ENCODE peak calls at places on chromosome 19, in four cellular contexts. X is stomach, S is upper lobe of left lung, H is H1. T is an unnamed sample.

GRCh38 chr19:16217671-16218464 is 20.2 kb downstream of the AP1M1 start:
- DNase-seq in S (no peak), X (no peak), H (no peak), T (no peak)

GRCh38 chr19:55640577-55641375 is at the start of gene ZNF580:
- DNase-seq in H (peak), S (peak), X (peak), T (peak)

GRCh38 chr19:543912-544608 is at the start of gene GZMM:
- DNase-seq in S (no peak), H (no peak), X (no peak), T (no peak)

GRCh38 chr19:4304509-4305252 is at the start of gene FSD1:
- DNase-seq in X (no peak), H (peak), S (no peak), T (no peak)

GRCh38 chr19:13849991-13850909 is 26.7 kb upstream of the NANOS3 start:
- DNase-seq in H (peak), S (peak), X (peak), T (peak)

GRCh38 chr19:34335914-34336313 is 29.1 kb upstream of the GPI start:
- DNase-seq in X (no peak), H (no peak), S (no peak), T (no peak)

GRCh38 chr19:57664269-57665127 is 4.2 kb upstream of the ZSCAN4 start:
- DNase-seq in S (peak), X (peak), H (peak), T (no peak)

GRCh38 chr19:6767357-6768235 is at the start of gene SH2D3A:
- DNase-seq in S (peak), H (peak), X (peak), T (peak)

GRCh38 chr19:58237324-58237723 is 8.6 kb downstream of the ZNF544 start:
- DNase-seq in H (no peak), X (no peak), S (no peak), T (no peak)

GRCh38 chr19:3383121-3383722 is 16.8 kb downstream of the NFIC start:
- DNase-seq in H (no peak), S (no peak), X (no peak), T (no peak)

GRCh38 chr19:54439174-54439851 is 9.7 kb upstream of the LENG8 start:
- DNase-seq in S (no peak), H (peak), X (peak), T (peak)

GRCh38 chr19:30848626-30849322 is 476.6 kb downstream of the ZNF536 start:
- DNase-seq in H (no peak), X (no peak), S (no peak), T (no peak)

GRCh38 chr19:28420731-28421550 is 792.0 kb downstream of the UQCRFS1 start:
- DNase-seq in S (no peak), H (no peak), X (no peak), T (no peak)

GRCh38 chr19:43555185-43555770 is 20.0 kb downstream of the XRCC1 start:
- DNase-seq in S (peak), X (peak), H (peak), T (peak)

GRCh38 chr19:3642987-3643386 is 16.4 kb upstream of the CACTIN start:
- DNase-seq in X (no peak), S (no peak), H (peak), T (no peak)

GRCh38 chr19:44608391-44608821 is 5.0 kb upstream of the IGSF23 start:
- DNase-seq in H (no peak), X (no peak), S (no peak), T (no peak)

GRCh38 chr19:23991170-23991569 is 76.5 kb downstream of the ZNF726 start:
- DNase-seq in X (peak), S (no peak), H (no peak), T (no peak)

GRCh38 chr19:40662925-40663711 is 27.3 kb downstream of the NUMBL start:
- DNase-seq in H (peak), X (peak), S (peak), T (peak)

GRCh38 chr19:29665215-29665825 is at the start of gene PLEKHF1:
- DNase-seq in H (peak), X (peak), S (peak), T (peak)
- TF ChIP-seq POLR2A in H (no peak), X (no peak), S (no peak), T (no peak)

GRCh38 chr19:47529018-47529742 is 14.3 kb upstream of the NAPA start:
- DNase-seq in H (no peak), S (no peak), X (no peak), T (no peak)
- TF ChIP-seq POLR2AphosphoS5 in H (no peak), S (no peak), X (no peak), T (no peak)

GRCh38 chr19:33254245-33254824 is 28.7 kb upstream of the SLC7A10 start:
- DNase-seq in S (no peak), H (no peak), X (no peak), T (no peak)

GRCh38 chr19:33256266-33256665 is 30.6 kb upstream of the SLC7A10 start:
- DNase-seq in S (no peak), H (no peak), X (no peak), T (no peak)

GRCh38 chr19:33252971-33253370 is 27.3 kb upstream of the SLC7A10 start:
- DNase-seq in X (no peak), H (no peak), S (peak), T (no peak)

GRCh38 chr19:33257828-33258227 is 32.2 kb upstream of the SLC7A10 start:
- DNase-seq in S (no peak), X (no peak), H (no peak), T (no peak)

GRCh38 chr19:33255781-33256180 is 30.1 kb upstream of the SLC7A10 start:
- DNase-seq in H (no peak), X (no peak), S (no peak), T (no peak)
- H3K4me3 ChIP-seq in H (no peak), X (no peak), S (no peak), T (no peak)

DNA sequence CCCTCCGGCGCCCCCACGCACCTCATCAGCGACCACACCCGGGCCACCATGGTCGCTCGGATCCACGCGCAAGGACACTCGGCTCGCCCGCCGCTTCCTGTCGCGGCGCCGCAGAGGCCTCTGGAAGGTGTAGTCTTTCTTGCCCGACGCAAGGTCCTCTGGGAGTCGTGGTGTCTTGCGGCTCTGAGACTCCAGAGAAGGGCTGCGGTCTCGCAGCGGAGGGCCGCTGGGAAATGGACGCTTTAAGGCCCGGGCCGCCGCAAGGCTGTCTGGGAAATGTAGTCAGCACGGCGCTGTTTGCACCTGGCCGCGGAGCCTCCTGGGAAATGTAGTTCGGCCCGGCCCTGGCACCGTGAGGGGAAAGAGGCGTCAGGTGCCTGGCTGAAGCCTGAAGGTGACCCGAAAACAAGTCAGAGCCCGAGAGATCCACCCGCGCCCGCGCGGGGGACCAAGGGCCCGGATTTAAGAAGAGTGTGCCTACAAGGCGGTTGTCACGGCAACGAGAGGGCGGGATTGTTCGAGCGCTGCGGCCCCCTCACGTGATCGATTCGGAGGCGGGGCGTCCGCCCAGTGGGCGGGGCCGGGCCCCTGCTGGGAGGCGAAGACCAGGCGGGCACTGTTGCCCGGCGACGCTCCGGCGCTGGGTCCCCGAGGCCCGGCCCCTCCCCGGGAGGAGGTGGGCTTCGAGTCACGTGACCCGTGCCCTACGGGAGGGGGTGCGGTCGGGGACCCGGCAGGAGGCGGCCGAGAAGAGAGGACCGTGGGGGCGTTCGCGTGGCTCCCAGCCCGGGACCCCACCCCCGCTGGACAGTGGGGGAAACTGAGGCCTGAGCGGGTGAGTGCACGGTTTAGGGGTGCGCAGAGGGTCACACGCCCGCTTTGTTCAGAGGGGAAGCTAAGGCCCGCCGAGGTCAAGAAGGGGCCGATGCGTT is at the start of the genes HSD11B1L and MICOS13:
- DNase-seq in H (peak), X (peak), S (peak), T (peak)
- TF ChIP-seq POLR2A in H (no peak), X (no peak), S (peak), T (peak)

GRCh38 chr19:10826846-10827245 is 9.2 kb downstream of the TMED1 start:
- DNase-seq in X (no peak), S (no peak), H (no peak), T (no peak)

GRCh38 chr19:10830941-10831779 is 4.9 kb downstream of the TMED1 start:
- DNase-seq in H (no peak), X (no peak), S (no peak), T (no peak)

GRCh38 chr19:10830370-10830769 is 5.6 kb downstream of the TMED1 start:
- DNase-seq in H (no peak), S (no peak), X (no peak), T (no peak)

GRCh38 chr19:10829967-10830366 is 6.0 kb downstream of the TMED1 start:
- DNase-seq in H (no peak), S (no peak), X (no peak), T (no peak)

DNA sequence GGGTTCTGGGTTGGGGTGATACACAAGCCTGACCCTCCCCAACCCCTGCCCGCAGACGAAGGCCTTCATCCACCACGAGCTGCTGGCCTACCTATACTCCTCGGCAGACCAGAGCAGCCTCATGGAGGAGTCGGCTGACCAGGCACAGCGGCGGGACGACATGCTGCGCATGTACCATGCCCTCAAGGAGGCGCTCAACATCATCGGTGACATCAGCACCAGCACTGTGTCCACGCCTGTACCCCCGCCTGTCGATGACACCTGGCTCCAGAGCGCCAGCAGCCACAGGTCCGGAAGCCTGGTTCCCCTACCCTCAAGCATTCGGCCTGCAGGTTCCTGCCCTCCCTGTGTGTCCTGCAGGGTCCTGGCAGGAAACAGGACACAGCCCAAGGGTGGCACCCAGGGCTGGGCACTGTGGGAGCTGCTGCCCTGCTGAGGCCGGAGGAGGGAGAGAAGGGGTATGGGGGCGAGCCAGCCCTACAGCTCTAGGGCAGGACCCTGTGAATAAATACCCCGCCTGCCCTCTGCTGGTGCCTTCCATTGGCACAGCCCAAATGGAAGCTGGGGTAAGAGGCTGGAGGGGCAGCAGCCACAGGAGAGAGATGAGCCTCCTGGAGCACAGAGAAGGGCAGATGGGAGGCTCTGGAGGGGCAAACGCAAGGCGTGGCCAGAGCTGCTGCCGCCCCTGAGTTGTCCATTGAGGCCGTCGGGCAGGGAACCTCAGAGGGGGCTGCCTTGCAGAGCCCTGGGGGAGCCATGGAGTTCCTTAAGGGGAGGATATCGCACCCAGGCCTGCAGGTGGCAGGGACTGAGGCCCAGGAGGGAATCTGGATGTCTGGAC is 6.8 kb downstream of the TMED1 start:
- DNase-seq in X (no peak), S (no peak), H (no peak), T (no peak)
- TF ChIP-seq POLR2AphosphoS5 in X (no peak), S (no peak), H (no peak), T (no peak)

DNA sequence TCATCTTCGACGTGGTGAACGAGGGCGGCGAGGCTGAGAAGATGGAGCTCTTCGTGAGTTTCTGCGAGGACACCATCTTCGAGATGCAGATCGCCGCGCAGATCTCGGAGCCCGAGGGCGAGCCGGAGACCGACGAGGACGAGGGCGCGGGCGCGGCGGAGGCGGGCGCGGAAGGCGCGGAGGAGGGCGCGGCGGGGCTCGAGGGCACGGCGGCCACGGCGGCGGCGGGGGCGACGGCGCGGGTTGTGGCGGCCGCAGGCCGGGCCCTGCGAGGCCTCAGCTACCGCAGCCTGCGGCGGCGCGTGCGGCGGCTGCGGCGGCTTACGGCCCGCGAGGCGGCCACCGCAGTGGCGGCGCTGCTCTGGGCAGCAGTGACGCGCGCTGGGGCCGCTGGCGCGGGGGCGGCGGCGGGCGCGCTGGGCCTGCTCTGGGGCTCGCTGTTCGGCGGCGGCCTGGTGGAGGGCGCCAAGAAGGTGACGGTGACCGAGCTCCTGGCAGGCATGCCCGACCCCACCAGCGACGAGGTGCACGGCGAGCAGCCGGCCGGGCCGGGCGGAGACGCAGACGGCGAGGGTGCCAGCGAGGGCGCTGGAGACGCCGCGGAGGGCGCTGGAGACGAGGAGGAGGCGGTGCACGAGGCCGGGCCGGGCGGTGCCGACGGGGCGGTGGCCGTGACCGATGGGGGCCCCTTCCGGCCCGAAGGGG is 52.6 kb downstream of the MAP4K1 start:
- DNase-seq in X (no peak), H (no peak), S (no peak), T (no peak)
- H3K4me3 ChIP-seq in X (peak), H (no peak), S (peak), T (peak)

GRCh38 chr19:21023901-21024300 is 3.4 kb downstream of the ZNF430 start:
- DNase-seq in S (no peak), X (no peak), H (no peak), T (no peak)

GRCh38 chr19:21022996-21023395 is 2.5 kb downstream of the ZNF430 start:
- DNase-seq in H (no peak), S (peak), X (no peak), T (no peak)

DNA sequence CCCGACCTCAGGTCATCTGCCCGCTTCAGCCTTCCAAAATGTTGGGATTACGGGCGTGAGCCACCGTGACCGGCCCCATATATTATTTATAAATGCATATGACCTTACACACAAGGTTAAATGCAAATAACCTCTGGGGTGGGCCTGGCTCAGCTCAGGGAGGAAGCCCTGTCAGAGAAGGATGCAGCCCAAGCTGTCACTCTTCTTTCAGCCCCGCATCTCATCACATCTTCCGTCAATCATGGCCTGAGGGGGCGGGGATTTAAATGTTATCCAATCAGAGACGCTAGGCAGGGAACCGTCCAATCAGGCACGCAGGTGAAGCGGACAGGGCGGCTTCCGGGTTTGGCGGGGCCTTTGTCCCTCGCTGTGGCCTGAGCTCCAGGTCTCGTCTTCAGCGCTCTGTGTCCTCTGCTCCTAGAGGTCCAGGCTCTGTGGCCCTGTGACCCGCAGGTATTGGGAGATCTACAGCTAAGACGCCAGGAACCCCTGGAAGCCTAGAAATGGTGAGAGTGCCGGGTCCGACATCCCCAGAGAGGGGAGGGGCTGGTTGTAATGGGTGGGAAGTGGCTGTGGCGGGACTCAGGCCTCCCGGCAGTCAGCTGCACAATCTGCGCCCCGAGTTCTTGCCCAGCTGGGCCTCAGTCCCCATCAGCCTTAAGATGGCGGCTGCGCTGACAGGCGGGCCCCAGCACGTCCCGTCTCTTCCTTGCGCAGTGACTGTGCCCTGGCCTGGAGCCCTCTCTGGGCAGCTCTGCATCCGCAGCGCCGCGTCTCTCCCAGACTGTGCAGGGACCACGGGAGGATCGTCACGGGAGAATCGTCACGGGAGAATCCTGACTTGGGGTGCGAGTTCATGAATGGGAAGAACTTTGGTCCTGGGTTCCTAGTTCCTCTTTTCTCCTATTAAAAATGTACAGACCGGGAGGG is at the start of gene ZNF430:
- DNase-seq in H (peak), S (peak), X (peak), T (peak)
- TF ChIP-seq POLR2A in H (no peak), S (peak), X (no peak), T (no peak)

GRCh38 chr19:19489804-19490204 is 25.5 kb downstream of the TSSK6 start:
- DNase-seq in S (no peak), H (no peak), X (peak), T (no peak)

GRCh38 chr19:19492026-19492610 is 23.2 kb downstream of the TSSK6 start:
- DNase-seq in H (no peak), X (no peak), S (no peak), T (no peak)

GRCh38 chr19:19491321-19492025 is 23.9 kb downstream of the TSSK6 start:
- DNase-seq in H (no peak), X (no peak), S (no peak), T (no peak)

GRCh38 chr19:19488875-19489690 is 26.3 kb downstream of the TSSK6 start:
- DNase-seq in X (peak), H (peak), S (peak), T (peak)

GRCh38 chr19:19490247-19490968 is 24.9 kb downstream of the TSSK6 start:
- DNase-seq in H (peak), S (peak), X (peak), T (peak)
- TF ChIP-seq POLR2AphosphoS5 in H (no peak), S (no peak), X (no peak), T (no peak)